ENCODE peak calls at places on chromosomes 1 and 21, in seven cellular contexts. A, U, I, W, F, V and Q are unnamed samples.

GRCh38 chr1:59971464-59971911 is 44.9 kb upstream of the CYP2J2 start:
- DNase-seq in I (peak), A (peak), U (peak), F (peak), V (peak), W (peak), Q (peak)

GRCh38 chr1:220879090-220879508 is at the start of gene HLX:
- DNase-seq in W (peak), V (peak), A (peak), F (peak), U (peak), I (peak), Q (peak)

GRCh38 chr1:9235123-9235513 is 544 bp downstream of the H6PD start:
- DNase-seq in F (no peak), U (no peak), A (peak), V (no peak), W (no peak), I (no peak), Q (peak)

GRCh38 chr1:231240883-231241735 is at the start of gene GNPAT:
- DNase-seq in I (peak), V (peak), U (peak), W (peak), A (peak), F (peak), Q (peak)

GRCh38 chr1:207430602-207431001 is 23.5 kb upstream of the CR2 start:
- DNase-seq in I (no peak), V (no peak), A (no peak), W (no peak), U (no peak), F (no peak), Q (no peak)

GRCh38 chr1:238653693-238654321 is 732.6 kb upstream of the CHRM3 start:
- DNase-seq in A (no peak), V (no peak), I (no peak), W (no peak), U (no peak), F (no peak), Q (peak)

GRCh38 chr1:218524526-218524925 is 179.4 kb downstream of the TGFB2 start:
- DNase-seq in U (no peak), I (no peak), V (no peak), A (no peak), F (no peak), W (no peak), Q (peak)

GRCh38 chr1:11817192-11817591 is 11.2 kb downstream of the CLCN6 start:
- DNase-seq in A (no peak), U (no peak), W (no peak), F (no peak), V (no peak), I (no peak), Q (no peak)

GRCh38 chr1:202810193-202810614 is 550 bp upstream of the PCAT6 start:
- DNase-seq in W (no peak), F (no peak), I (no peak), U (no peak), A (no peak), V (no peak), Q (no peak)

GRCh38 chr1:3352084-3352951 is 102.1 kb upstream of the ARHGEF16 start:
- DNase-seq in A (peak), F (no peak), W (peak), I (peak), V (no peak), U (no peak), Q (peak)

GRCh38 chr21:16794944-16795343 is 717.9 kb upstream of the CXADR start:
- DNase-seq in W (peak), V (no peak), U (no peak), I (peak), F (no peak), A (peak), Q (peak)

GRCh38 chr1:231395051-231395995 is 26.8 kb downstream of the EGLN1 start:
- DNase-seq in I (peak), F (no peak), A (peak), W (peak), U (no peak), V (no peak), Q (peak)

GRCh38 chr21:26169611-26170470 is 729 bp downstream of the APP start:
- DNase-seq in A (peak), I (peak), V (peak), W (peak), F (peak), U (no peak), Q (peak)

GRCh38 chr21:26966978-26967913 is at the start of gene ADAMTS5:
- DNase-seq in I (peak), V (peak), A (peak), F (peak), W (peak), U (no peak), Q (peak)

GRCh38 chr21:42448683-42449082 is 45.0 kb downstream of the UBASH3A start:
- DNase-seq in W (no peak), A (no peak), I (no peak), U (no peak), V (no peak), F (no peak), Q (no peak)

GRCh38 chr1:66313446-66313845 is 220.5 kb upstream of the SGIP1 start:
- DNase-seq in I (no peak), V (no peak), A (no peak), W (no peak), U (no peak), F (no peak), Q (peak)

GRCh38 chr1:169928438-169929209 is 34.9 kb upstream of the SCYL3 start:
- DNase-seq in U (peak), I (peak), W (no peak), V (no peak), F (no peak), A (peak), Q (peak)

GRCh38 chr1:3283849-3284248 is 170.6 kb upstream of the ARHGEF16 start:
- DNase-seq in U (peak), F (peak), W (no peak), V (no peak), A (no peak), I (peak), Q (no peak)

GRCh38 chr1:85225624-85226380 is 25.0 kb upstream of the SYDE2 start:
- DNase-seq in I (no peak), V (no peak), A (no peak), U (peak), F (no peak), W (no peak), Q (no peak)

GRCh38 chr1:85229574-85230097 is 28.8 kb upstream of the SYDE2 start:
- DNase-seq in W (no peak), V (no peak), F (no peak), I (no peak), U (no peak), A (no peak), Q (no peak)

GRCh38 chr1:85228952-85229351 is 28.1 kb upstream of the SYDE2 start:
- DNase-seq in A (no peak), U (no peak), V (no peak), F (no peak), I (no peak), W (no peak), Q (no peak)

GRCh38 chr1:85224734-85225623 is 24.2 kb upstream of the SYDE2 start:
- DNase-seq in I (peak), V (no peak), A (peak), U (peak), W (no peak), F (no peak), Q (no peak)

DNA sequence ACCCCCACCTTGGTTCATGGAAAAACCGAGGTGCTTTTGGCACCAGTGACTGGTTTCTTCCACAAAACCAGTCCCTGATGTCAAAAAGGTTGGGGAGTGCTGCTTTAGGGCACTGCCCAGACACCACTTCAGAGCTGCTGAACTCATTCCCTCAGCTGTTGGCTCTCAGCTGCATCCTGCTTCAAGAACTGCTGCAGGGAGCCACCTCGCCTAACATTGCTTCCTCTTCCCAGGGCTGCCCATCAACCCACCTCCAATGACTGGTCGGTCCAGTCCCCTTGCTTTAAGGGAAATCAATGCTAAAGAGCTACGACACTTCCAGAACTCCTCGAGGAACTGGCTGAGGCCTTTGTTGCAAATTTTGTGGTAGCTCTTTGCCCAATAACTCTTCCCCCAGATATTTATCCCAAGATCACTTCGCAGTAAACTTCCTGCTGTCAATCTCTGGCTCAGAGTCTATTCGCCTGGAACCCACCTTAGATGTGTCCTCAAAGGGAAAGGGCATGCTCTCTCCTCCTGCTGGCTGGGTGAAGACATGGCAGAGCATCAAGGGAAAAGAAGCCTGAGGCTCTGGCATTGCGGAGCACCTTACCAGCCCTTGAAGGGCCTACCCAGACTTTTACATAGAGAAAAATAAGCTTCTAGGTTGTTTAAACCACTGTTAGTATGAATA is 29.0 kb downstream of the C1orf52 start:
- DNase-seq in V (no peak), W (no peak), I (no peak), U (no peak), A (no peak), F (peak), Q (no peak)
- TF ChIP-seq CTCF in V (no peak), W (peak), I (no peak), U (peak), A (peak), F (peak), Q (peak)

DNA sequence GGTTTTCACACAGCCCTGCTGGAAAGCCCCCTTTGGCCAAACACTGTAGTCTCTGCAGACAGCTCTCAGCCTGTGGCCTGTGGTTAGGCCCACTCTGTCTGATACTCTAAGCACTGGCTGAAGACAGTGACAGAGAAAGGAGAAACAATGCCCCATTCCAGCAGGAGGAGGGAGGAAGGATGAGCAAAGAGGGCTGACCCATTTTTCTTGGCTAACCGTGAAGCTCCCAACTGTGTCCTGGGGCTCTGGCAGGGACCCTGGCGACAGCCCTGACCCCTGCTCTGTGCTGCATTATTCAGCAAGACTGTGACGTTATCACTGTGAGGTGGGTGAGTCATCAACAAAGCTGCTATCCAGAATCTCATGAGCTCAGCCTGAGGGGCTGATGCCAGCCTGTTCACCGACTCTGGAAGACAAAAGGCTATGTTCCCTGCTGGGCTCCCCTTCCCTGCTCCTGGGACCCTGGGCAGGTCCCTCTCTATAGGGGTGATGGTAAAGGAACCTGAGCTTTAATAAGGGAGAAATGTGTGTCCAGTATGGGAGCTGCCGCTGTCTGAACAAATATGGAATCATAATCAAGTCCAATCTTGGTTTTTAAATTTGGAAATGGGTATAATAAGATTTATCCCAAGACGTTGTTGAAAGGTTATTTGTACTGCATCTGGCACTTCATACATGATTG is 107.0 kb downstream of the RHOU start:
- DNase-seq in I (peak), A (peak), F (no peak), U (peak), V (no peak), W (peak), Q (peak)
- TF ChIP-seq CTCF in I (no peak), A (no peak), F (no peak), U (no peak), V (no peak), W (no peak), Q (no peak)

GRCh38 chr1:1439550-1440261 is 4.2 kb downstream of the VWA1 start:
- DNase-seq in I (no peak), W (no peak), A (no peak), V (no peak), U (no peak), F (no peak), Q (no peak)

GRCh38 chr1:1440262-1440772 is 4.8 kb downstream of the VWA1 start:
- DNase-seq in W (no peak), U (no peak), V (no peak), I (no peak), F (no peak), A (no peak), Q (no peak)

GRCh38 chr1:1438531-1439381 is 3.3 kb downstream of the VWA1 start:
- DNase-seq in I (no peak), F (no peak), U (no peak), W (no peak), A (no peak), V (peak), Q (no peak)

GRCh38 chr1:1442069-1442770 is 6.7 kb downstream of the VWA1 start:
- DNase-seq in U (no peak), W (no peak), V (no peak), A (no peak), I (no peak), F (no peak), Q (no peak)

GRCh38 chr1:1440941-1441888 is 5.7 kb downstream of the VWA1 start:
- DNase-seq in U (peak), V (peak), W (no peak), A (peak), I (peak), F (peak), Q (peak)
- TF ChIP-seq CTCF in U (peak), V (peak), W (peak), A (peak), I (peak), F (peak), Q (peak)

GRCh38 chr1:17372955-17373354 is 959 bp downstream of the PADI6 start:
- DNase-seq in U (no peak), A (no peak), V (no peak), F (no peak), I (no peak), W (no peak), Q (no peak)
- TF ChIP-seq CTCF in U (no peak), A (no peak), V (no peak), F (no peak), I (no peak), W (no peak), Q (no peak)

DNA sequence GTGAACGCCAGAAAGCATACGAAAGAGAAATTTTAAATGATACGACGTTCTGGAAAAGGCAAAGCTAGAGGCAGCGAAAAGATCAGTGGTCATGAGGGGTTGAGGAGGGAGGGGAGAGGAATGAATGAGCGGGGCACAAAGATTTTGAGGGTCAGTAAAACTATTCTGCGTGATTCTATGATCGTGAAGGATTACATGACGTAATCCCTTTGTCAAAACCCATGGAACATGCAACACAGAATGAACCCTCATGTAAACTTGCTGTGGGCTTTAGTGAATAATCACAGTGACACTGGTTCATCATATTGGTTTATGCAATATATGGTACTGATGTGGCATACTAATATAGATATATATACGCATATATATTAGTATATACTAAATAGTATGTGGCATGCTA is 13.0 kb downstream of the LRRC38 start:
- DNase-seq in V (no peak), A (no peak), U (no peak), F (no peak), W (no peak), I (no peak), Q (no peak)
- TF ChIP-seq CTCF in V (no peak), A (no peak), U (no peak), F (no peak), W (no peak), I (no peak), Q (no peak)

GRCh38 chr1:45750298-45751038 is at the start of gene IPP:
- DNase-seq in A (peak), I (peak), W (peak), U (peak), F (peak), V (peak), Q (peak)
- TF ChIP-seq CTCF in A (peak), I (peak), W (peak), U (peak), F (no peak), V (peak), Q (peak)

GRCh38 chr21:35648512-35648911 is 411.8 kb downstream of the SETD4 start:
- DNase-seq in F (no peak), V (no peak), W (no peak), A (no peak), U (no peak), I (no peak), Q (no peak)
- TF ChIP-seq CTCF in F (no peak), V (no peak), W (no peak), A (no peak), U (no peak), I (no peak), Q (no peak)

DNA sequence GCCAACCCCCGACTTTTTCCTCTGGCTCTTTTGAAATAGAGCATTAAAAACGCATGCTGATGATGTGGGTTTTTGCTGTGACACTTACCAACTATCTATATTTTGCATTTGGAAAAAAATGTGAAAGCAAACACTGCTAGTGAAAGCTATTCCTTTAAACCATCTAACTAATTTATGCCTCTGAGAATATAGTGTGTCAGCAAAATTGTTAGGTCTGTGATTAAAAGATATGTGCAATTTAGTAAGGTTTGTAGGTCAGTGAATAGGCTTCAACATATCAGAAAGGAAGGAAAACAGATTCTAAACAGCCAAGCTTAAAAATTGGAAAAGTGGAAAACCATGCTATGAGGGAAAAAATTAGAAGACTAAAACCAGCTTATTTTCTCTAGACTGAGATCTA is 1929.3 kb downstream of the NCAM2 start:
- DNase-seq in A (no peak), W (no peak), V (no peak), F (no peak), I (no peak), U (no peak), Q (no peak)
- TF ChIP-seq CTCF in A (no peak), W (no peak), V (no peak), F (no peak), I (no peak), U (no peak), Q (no peak)

GRCh38 chr1:30856260-30856790 is 52.2 kb downstream of the SDC3 start:
- DNase-seq in F (no peak), U (no peak), A (no peak), V (no peak), W (no peak), I (no peak), Q (no peak)
- TF ChIP-seq CTCF in F (no peak), U (no peak), A (no peak), V (no peak), W (no peak), I (no peak), Q (no peak)